ENCODE peak calls at places on chromosomes 4 and X, in six cellular contexts. A is ascending aorta, D is cardiac fibroblast, I is spleen, P is thoracic aorta, T is mesothelial cell of epicardium. R is an unnamed sample.

GRCh38 chr4:1813915-1814314 is 20.8 kb downstream of the FGFR3 start:
- DNase-seq in A (no peak), D (no peak), I (no peak), P (no peak), T (no peak), R (no peak)

GRCh38 chr4:100034265-100034664 is 84.2 kb upstream of the H2AZ1 start:
- DNase-seq in A (no peak), D (no peak), I (no peak), P (no peak), T (no peak), R (no peak)

GRCh38 chr4:186688150-186688943 is 35.3 kb downstream of the FAT1 start:
- DNase-seq in A (no peak), D (no peak), I (no peak), P (no peak), T (no peak), R (no peak)

GRCh38 chr4:127601029-127601428 is 31.7 kb upstream of the INTU start:
- DNase-seq in A (no peak), D (peak), I (no peak), P (no peak), T (no peak), R (no peak)

GRCh38 chrX:140110081-140110650 is 144.8 kb upstream of the CXorf66 start:
- DNase-seq in A (no peak), D (no peak), I (no peak), P (no peak), T (no peak), R (no peak)

GRCh38 chr4:103496800-103497199 is 223.0 kb downstream of the TACR3 start:
- DNase-seq in A (no peak), D (no peak), I (no peak), P (no peak), T (no peak), R (no peak)

GRCh38 chrX:23838953-23839352 is 56.0 kb downstream of the SAT1 start:
- DNase-seq in A (no peak), D (no peak), I (no peak), P (no peak), T (no peak), R (no peak)

GRCh38 chr4:55038176-55038890 is 87.1 kb downstream of the KDR start:
- DNase-seq in A (no peak), D (peak), I (no peak), P (peak), T (no peak), R (no peak)

GRCh38 chr4:123340381-123340701 is 56.3 kb upstream of the SPRY1 start:
- DNase-seq in A (no peak), D (peak), I (no peak), P (no peak), T (no peak), R (no peak)

GRCh38 chr4:28351826-28352225 is 1491.2 kb downstream of the STIM2 start:
- DNase-seq in A (no peak), D (no peak), I (no peak), P (no peak), T (no peak), R (no peak)

GRCh38 chr4:150578745-150579470 is 3.0 kb upstream of the MAB21L2 start:
- DNase-seq in A (no peak), D (peak), I (no peak), P (no peak), T (no peak), R (no peak)

GRCh38 chrX:138865093-138865649 is 153.7 kb upstream of the FGF13 start:
- DNase-seq in A (no peak), D (no peak), I (no peak), P (no peak), T (no peak), R (no peak)

GRCh38 chr4:40212674-40213504 is 16.1 kb downstream of the RHOH start:
- DNase-seq in A (no peak), D (peak), I (no peak), P (no peak), T (no peak), R (no peak)

GRCh38 chr4:143514432-143514831 is 930 bp downstream of the SMARCA5 start:
- DNase-seq in A (no peak), D (peak), I (peak), P (no peak), T (no peak), R (no peak)

GRCh38 chr4:69070590-69070989 is 25.7 kb upstream of the UGT2B7 start:
- DNase-seq in A (no peak), D (no peak), I (no peak), P (no peak), T (no peak), R (no peak)

GRCh38 chr4:37073226-37073840 is 171.2 kb upstream of the NWD2 start:
- DNase-seq in A (no peak), D (no peak), I (no peak), P (no peak), T (no peak), R (no peak)

GRCh38 chr4:152784490-152785195 is 4.9 kb downstream of the ARFIP1 start:
- DNase-seq in A (no peak), D (peak), I (no peak), P (no peak), T (no peak), R (no peak)

GRCh38 chrX:70452143-70452733 is 7.6 kb downstream of the DLG3 start:
- DNase-seq in A (no peak), D (peak), I (peak), P (no peak), T (no peak), R (no peak)

GRCh38 chrX:22800806-22801205 is 199.0 kb upstream of the DDX53 start:
- DNase-seq in A (no peak), D (peak), I (no peak), P (no peak), T (no peak), R (no peak)

GRCh38 chr4:139684351-139684750 is 18.7 kb downstream of the MGST2 start:
- DNase-seq in A (no peak), D (no peak), I (no peak), P (no peak), T (no peak), R (no peak)

GRCh38 chr4:159516556-159516955 is 413.7 kb downstream of the RAPGEF2 start:
- DNase-seq in A (no peak), D (peak), I (no peak), P (no peak), T (no peak), R (no peak)

GRCh38 chr4:111483375-111484169 is 661.7 kb upstream of the FAM241A start:
- DNase-seq in A (no peak), D (no peak), I (peak), P (no peak), T (no peak), R (peak)

GRCh38 chr4:184900184-184900583 is 74.4 kb upstream of the ACSL1 start:
- DNase-seq in A (no peak), D (no peak), I (no peak), P (no peak), T (no peak), R (no peak)

GRCh38 chrX:38654302-38654701 is 93.0 kb downstream of the TSPAN7 start:
- DNase-seq in A (no peak), D (peak), I (no peak), P (no peak), T (no peak), R (no peak)

GRCh38 chrX:140087865-140088264 is 122.5 kb upstream of the CXorf66 start:
- DNase-seq in A (no peak), D (no peak), I (peak), P (no peak), T (no peak), R (no peak)

GRCh38 chrX:107713205-107714195 is 62.1 kb downstream of the TSC22D3 start:
- DNase-seq in A (no peak), D (peak), I (peak), P (no peak), T (no peak), R (no peak)

GRCh38 chr4:5912614-5913019 is 19.7 kb upstream of the CRMP1 start:
- DNase-seq in A (no peak), D (no peak), I (no peak), P (no peak), T (no peak), R (no peak)

GRCh38 chr4:8503801-8504200 is 63.2 kb downstream of the TRMT44 start:
- DNase-seq in A (no peak), D (no peak), I (no peak), P (no peak), T (no peak), R (no peak)

GRCh38 chrX:10505726-10506125 is 114.7 kb downstream of the MID1 start:
- DNase-seq in A (no peak), D (no peak), I (no peak), P (no peak), T (no peak), R (no peak)

GRCh38 chr4:121209171-121209570 is 45.0 kb upstream of the TNIP3 start:
- DNase-seq in A (no peak), D (no peak), I (no peak), P (no peak), T (no peak), R (no peak)

GRCh38 chrX:580020-580419 is 50.6 kb upstream of the SHOX start:
- DNase-seq in A (no peak), D (peak), I (no peak), P (no peak), T (no peak), R (no peak)

GRCh38 chrX:48616575-48616974 is 19.3 kb downstream of the WDR13 start:
- DNase-seq in A (no peak), D (peak), I (no peak), P (no peak), T (no peak), R (no peak)

GRCh38 chr4:142983111-142983510 is 137.0 kb upstream of the INPP4B start:
- DNase-seq in A (no peak), D (no peak), I (no peak), P (no peak), T (no peak), R (no peak)

GRCh38 chr4:162117051-162117450 is 46.7 kb downstream of the FSTL5 start:
- DNase-seq in A (no peak), D (no peak), I (no peak), P (no peak), T (no peak), R (no peak)

GRCh38 chr4:38774181-38774580 is 8.6 kb downstream of the TLR10 start:
- DNase-seq in A (no peak), D (peak), I (no peak), P (no peak), T (no peak), R (no peak)

GRCh38 chr4:53854991-53855885 is 209.2 kb downstream of the CHIC2 start:
- DNase-seq in A (no peak), D (peak), I (no peak), P (no peak), T (no peak), R (no peak)

GRCh38 chrX:106862972-106863688 is 40.0 kb downstream of the RIPPLY1 start:
- DNase-seq in A (no peak), D (peak), I (peak), P (no peak), T (no peak), R (no peak)

GRCh38 chrX:2351321-2351720 is 149.5 kb downstream of the DHRSX start:
- DNase-seq in A (no peak), D (peak), I (no peak), P (no peak), T (no peak), R (no peak)

GRCh38 chrX:2346158-2346557 is 154.6 kb downstream of the DHRSX start:
- DNase-seq in A (no peak), D (no peak), I (no peak), P (no peak), T (no peak), R (no peak)

GRCh38 chrX:2345562-2345961 is 155.2 kb downstream of the DHRSX start:
- DNase-seq in A (no peak), D (no peak), I (no peak), P (no peak), T (no peak), R (no peak)

GRCh38 chrX:2351999-2352995 is 148.5 kb downstream of the DHRSX start:
- DNase-seq in A (no peak), D (peak), I (no peak), P (no peak), T (no peak), R (no peak)

DNA sequence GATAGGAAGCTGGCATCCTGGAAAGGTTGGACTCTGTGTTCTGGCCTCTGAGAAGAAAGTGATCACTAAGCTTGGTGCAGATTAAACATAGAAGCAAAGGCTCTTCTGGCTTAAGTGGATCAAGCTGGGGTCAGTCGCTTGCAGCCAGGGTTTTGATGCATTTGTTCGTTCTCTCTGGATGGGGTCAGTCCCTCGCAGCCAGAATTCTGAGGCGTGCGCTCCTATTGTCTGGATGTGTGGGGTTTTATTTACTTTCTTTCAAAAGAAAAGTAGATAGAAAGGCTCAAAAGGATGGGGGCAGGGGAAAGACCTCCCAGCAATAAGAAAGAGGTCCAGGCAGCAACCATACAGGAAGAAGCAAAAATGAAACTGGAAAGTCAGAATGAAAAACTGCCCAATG is 152.6 kb downstream of the DHRSX start:
- DNase-seq in A (no peak), D (no peak), I (no peak), P (no peak), T (no peak), R (no peak)
- TF ChIP-seq CTCF in A (no peak), D (no peak), I (no peak), P (no peak), T (no peak), R (no peak)

DNA sequence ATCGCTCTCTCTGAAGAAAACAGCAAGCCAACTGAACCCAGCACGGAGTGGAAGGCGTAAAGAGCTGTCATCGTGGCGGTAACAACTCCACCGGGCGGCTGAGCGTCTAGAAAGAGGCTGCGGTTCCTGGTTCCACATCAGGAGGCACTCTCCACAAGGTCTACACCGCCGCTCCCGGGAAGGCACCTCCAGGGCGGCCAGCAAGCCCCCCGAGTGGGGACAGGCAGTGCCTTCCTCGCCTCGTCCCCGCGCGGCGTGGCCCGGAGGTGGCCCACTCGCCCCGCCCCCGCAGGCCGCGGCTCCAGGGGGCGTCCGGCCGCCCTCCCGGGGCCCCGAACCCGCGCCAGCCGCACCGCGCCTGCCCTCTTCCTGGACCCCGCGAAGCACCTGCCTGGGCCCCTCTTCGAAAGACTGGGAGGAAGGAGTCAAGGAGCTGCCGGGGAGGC is 747 bp downstream of the KLHL8 start:
- DNase-seq in A (no peak), D (peak), I (peak), P (no peak), T (peak), R (no peak)
- TF ChIP-seq CTCF in A (no peak), D (peak), I (peak), P (no peak), T (no peak), R (peak)

DNA sequence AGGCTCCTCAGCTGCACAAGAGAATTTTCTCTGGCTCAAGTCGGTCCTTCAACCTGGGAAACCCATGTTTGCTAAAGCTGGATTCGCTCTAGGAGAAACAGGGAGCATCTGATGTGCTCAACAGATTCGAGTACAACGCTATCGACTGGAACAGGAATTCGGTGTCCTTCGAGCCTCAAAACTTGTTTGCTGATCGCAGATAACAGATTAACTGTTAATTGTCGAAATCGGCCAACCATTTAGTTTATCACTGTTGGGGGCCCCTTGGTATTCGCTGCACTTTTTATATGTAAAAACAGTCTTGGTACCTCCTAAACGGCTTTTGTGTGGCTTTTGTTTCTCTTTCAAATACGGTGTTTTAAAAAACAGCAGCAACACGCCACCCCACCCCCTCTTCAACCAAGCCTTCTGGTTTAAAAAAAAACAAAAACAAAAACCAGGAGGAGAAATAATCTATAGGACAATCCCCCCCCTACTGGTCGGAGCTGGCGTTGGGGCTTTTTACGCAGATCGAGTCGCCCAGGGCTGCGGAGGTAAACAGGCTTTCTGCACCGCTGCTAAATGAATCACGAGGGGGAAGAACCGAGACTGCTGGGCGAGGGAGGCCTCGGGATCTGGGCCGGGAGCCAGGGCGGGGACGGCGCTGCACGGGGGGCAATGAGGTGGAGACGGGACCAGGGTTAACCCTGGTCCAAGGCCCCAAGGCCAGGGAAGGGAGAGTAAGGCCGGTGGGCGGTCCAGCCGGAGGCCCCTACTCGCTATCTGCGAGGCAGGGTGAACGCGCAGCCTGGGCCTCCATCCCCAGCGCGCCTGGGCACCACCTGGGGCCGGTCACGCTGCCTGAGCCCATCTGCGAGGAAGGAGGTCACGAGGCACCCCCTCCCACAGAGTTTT is 71.7 kb upstream of the BCOR start:
- DNase-seq in A (no peak), D (peak), I (peak), P (no peak), T (no peak), R (peak)
- TF ChIP-seq CTCF in A (peak), D (peak), I (peak), P (no peak), T (peak), R (peak)

GRCh38 chr4:89256203-89256800 is 51.3 kb downstream of the GPRIN3 start:
- DNase-seq in A (no peak), D (no peak), I (no peak), P (no peak), T (no peak), R (no peak)

GRCh38 chr4:89257376-89257775 is 50.2 kb downstream of the GPRIN3 start:
- DNase-seq in A (no peak), D (no peak), I (no peak), P (no peak), T (no peak), R (no peak)

GRCh38 chr4:89254847-89255246 is 52.8 kb downstream of the GPRIN3 start:
- DNase-seq in A (no peak), D (peak), I (no peak), P (no peak), T (no peak), R (no peak)

GRCh38 chr4:89259435-89260028 is 48.1 kb downstream of the GPRIN3 start:
- DNase-seq in A (no peak), D (no peak), I (no peak), P (no peak), T (no peak), R (no peak)

GRCh38 chr4:89258506-89258905 is 49.1 kb downstream of the GPRIN3 start:
- DNase-seq in A (no peak), D (no peak), I (no peak), P (no peak), T (no peak), R (no peak)
- TF ChIP-seq CTCF in A (no peak), D (no peak), I (no peak), P (no peak), T (no peak), R (no peak)

DNA sequence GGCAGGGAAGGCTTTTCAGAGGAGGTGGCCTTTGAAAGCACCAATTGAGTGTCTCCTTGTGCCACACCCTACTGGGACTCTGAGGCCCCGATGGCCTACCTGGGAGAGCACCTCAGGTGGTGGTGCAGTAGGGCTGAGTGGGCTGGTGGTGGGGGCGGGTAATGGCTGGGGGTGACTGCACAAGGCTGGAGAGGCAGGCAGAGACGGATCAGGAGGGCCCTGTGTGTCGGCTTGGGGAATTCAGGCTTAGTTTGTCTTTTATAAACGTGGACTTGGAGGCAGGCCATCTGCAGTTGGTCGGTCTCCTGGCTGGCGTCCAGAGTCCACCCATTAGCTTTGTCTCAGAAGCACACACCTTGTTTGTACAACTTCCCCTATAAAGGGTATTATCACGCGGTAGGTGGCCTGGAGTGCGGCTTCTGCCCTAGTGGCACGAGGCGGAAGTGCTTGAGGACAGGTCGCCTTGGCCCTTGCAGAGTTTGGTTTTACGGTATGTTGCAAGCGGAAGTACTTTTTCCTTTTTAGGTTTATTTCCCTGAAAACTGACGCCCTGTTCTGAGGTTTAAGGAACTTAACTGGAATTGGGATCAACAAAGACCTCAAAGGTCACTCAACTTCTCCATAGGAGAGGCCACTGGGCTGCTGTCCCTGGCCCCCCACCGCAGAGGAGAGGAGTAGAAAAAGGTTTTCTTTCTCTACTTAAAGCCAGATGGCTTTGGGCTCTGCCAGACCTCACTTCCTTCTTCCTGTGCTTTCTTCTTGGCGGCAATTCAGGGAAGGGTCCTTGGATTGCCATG is 8.0 kb downstream of the TBC1D14 start:
- DNase-seq in A (peak), D (no peak), I (peak), P (no peak), T (no peak), R (no peak)
- TF ChIP-seq CTCF in A (peak), D (peak), I (peak), P (peak), T (peak), R (peak)

DNA sequence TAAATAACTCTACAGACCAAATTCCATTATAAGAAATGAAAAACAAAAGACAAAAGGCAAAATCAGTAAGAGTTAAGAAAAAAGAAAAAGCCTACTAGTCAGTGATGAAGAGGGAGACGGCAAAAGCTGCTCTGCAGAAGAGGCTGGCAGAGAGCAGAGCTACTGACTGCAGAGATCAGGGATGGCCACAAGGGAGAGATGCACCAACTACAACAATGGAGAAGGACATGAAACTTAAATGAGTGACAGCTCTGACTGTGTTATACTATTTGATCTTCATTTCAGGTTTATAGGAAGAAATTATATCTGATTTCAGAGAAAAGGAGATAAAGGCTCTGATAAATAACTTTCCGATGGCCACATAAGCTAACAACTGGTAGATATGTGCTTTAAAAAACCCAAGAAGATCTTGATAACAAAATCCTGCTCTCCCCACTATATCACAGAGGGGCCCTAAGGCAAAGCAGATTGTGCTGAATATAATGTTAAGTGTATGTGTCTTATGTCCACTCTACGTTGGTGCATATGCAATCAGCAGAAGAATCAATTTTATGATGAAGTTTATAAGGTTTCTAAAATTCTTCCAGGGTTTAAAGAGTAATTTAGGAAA is 58.4 kb upstream of the COX18 start:
- DNase-seq in A (no peak), D (peak), I (no peak), P (no peak), T (no peak), R (no peak)
- TF ChIP-seq CTCF in A (peak), D (peak), I (no peak), P (peak), T (no peak), R (peak)